ENCODE peak calls at places on chromosomes 6 and 20, in eight cellular contexts. Z is hypothalamus, I is mammary epithelial cell, V is epithelial cell of esophagus, G is mesenchymal stem cell, D is NCI-H2029 treated with DMSO at 0.1 percent for 48 hours, C is astrocyte of the spinal cord, K is NCI-H1105. Q is an unnamed sample.

GRCh38 chr6:14792118-14792955 is 453.5 kb upstream of the JARID2 start:
- DNase-seq in Z (no peak), I (no peak), V (no peak), G (no peak), D (no peak), C (no peak), K (peak), Q (no peak)

GRCh38 chr6:15490242-15491100 is 172.4 kb downstream of the DTNBP1 start:
- DNase-seq in Z (no peak), I (no peak), V (no peak), G (no peak), D (no peak), C (no peak), K (no peak), Q (no peak)

GRCh38 chr20:58308680-58309527 is 611 bp upstream of the RAB22A start:
- DNase-seq in Z (peak), I (peak), V (peak), G (peak), D (no peak), C (peak), K (no peak), Q (peak)

GRCh38 chr20:4026093-4026601 is 10.8 kb upstream of the RNF24 start:
- DNase-seq in Z (no peak), I (peak), V (peak), G (peak), D (no peak), C (peak), K (no peak), Q (peak)

GRCh38 chr20:3409417-3409816 is 1.9 kb upstream of the DNAAF9 start:
- DNase-seq in Z (no peak), I (no peak), V (no peak), G (no peak), D (no peak), C (no peak), K (no peak), Q (no peak)

GRCh38 chr20:39990692-39991091 is 698.3 kb downstream of the MAFB start:
- DNase-seq in Z (no peak), I (no peak), V (no peak), G (no peak), D (no peak), C (no peak), K (no peak), Q (no peak)

GRCh38 chr20:37090357-37090871 is 5.4 kb downstream of the RBL1 start:
- DNase-seq in Z (no peak), I (no peak), V (peak), G (no peak), D (no peak), C (no peak), K (no peak), Q (no peak)

GRCh38 chr6:105824732-105825131 is 261.4 kb upstream of the PRDM1 start:
- DNase-seq in Z (no peak), I (peak), V (no peak), G (no peak), D (no peak), C (peak), K (no peak), Q (no peak)

GRCh38 chr20:7285918-7286556 is 518.6 kb downstream of the BMP2 start:
- DNase-seq in Z (peak), I (peak), V (peak), G (peak), D (peak), C (peak), K (peak), Q (peak)

GRCh38 chr6:44237021-44237812 is 9.7 kb upstream of the HSP90AB1 start:
- DNase-seq in Z (peak), I (peak), V (peak), G (peak), D (peak), C (peak), K (peak), Q (peak)

GRCh38 chr20:64103871-64104666 is 3.3 kb downstream of the NPBWR2 start:
- DNase-seq in Z (no peak), I (no peak), V (no peak), G (no peak), D (no peak), C (no peak), K (no peak), Q (no peak)

GRCh38 chr20:12808006-12808567 is 200.7 kb upstream of the SPTLC3 start:
- DNase-seq in Z (no peak), I (no peak), V (no peak), G (no peak), D (no peak), C (no peak), K (no peak), Q (no peak)

GRCh38 chr6:75719133-75719532 is 29.9 kb upstream of the MYO6 start:
- DNase-seq in Z (no peak), I (no peak), V (no peak), G (no peak), D (no peak), C (no peak), K (no peak), Q (no peak)

GRCh38 chr6:31765559-31765909 is 3.1 kb downstream of the SAPCD1 start:
- DNase-seq in Z (no peak), I (no peak), V (no peak), G (no peak), D (no peak), C (no peak), K (no peak), Q (no peak)

GRCh38 chr6:135546680-135547418 is 49.3 kb upstream of the AHI1 start:
- DNase-seq in Z (no peak), I (no peak), V (no peak), G (no peak), D (no peak), C (no peak), K (no peak), Q (no peak)

GRCh38 chr20:48875914-48876240 is 45.6 kb upstream of the ARFGEF2 start:
- DNase-seq in Z (no peak), I (peak), V (peak), G (no peak), D (no peak), C (no peak), K (no peak), Q (peak)

GRCh38 chr6:46927066-46927465 is 5.3 kb upstream of the ADGRF5 start:
- DNase-seq in Z (no peak), I (peak), V (no peak), G (no peak), D (no peak), C (no peak), K (no peak), Q (peak)

GRCh38 chr6:148251286-148251685 is 91.4 kb upstream of the SASH1 start:
- DNase-seq in Z (no peak), I (peak), V (peak), G (peak), D (no peak), C (peak), K (no peak), Q (peak)

GRCh38 chr6:160420969-160421556 is 72.9 kb downstream of the SLC22A3 start:
- DNase-seq in Z (no peak), I (no peak), V (peak), G (no peak), D (no peak), C (no peak), K (no peak), Q (no peak)

GRCh38 chr20:39986231-39986904 is 702.7 kb downstream of the MAFB start:
- DNase-seq in Z (no peak), I (peak), V (peak), G (peak), D (no peak), C (peak), K (peak), Q (peak)

GRCh38 chr20:44900231-44900854 is 9.5 kb upstream of the PABPC1L start:
- DNase-seq in Z (no peak), I (no peak), V (no peak), G (peak), D (no peak), C (no peak), K (no peak), Q (no peak)

GRCh38 chr6:115441671-115442070 is 619.0 kb downstream of the FRK start:
- DNase-seq in Z (no peak), I (no peak), V (no peak), G (no peak), D (no peak), C (no peak), K (no peak), Q (no peak)

GRCh38 chr6:89836637-89837222 is 7.0 kb downstream of the CASP8AP2 start:
- DNase-seq in Z (no peak), I (no peak), V (peak), G (no peak), D (no peak), C (no peak), K (no peak), Q (no peak)

GRCh38 chr6:25457519-25457918 is 178.3 kb downstream of the CARMIL1 start:
- DNase-seq in Z (no peak), I (no peak), V (no peak), G (no peak), D (no peak), C (no peak), K (no peak), Q (no peak)

GRCh38 chr6:112951829-112952228 is 604.7 kb downstream of the RFPL4B start:
- DNase-seq in Z (no peak), I (no peak), V (peak), G (peak), D (no peak), C (no peak), K (peak), Q (peak)

GRCh38 chr20:60465993-60466682 is 507.9 kb downstream of the CDH26 start:
- DNase-seq in Z (no peak), I (no peak), V (no peak), G (no peak), D (no peak), C (no peak), K (no peak), Q (no peak)

GRCh38 chr6:6843057-6843627 is 254.6 kb downstream of the LY86 start:
- DNase-seq in Z (no peak), I (peak), V (peak), G (peak), D (no peak), C (peak), K (no peak), Q (peak)

GRCh38 chr6:116258520-116258919 is 4.6 kb upstream of the TSPYL4 start:
- DNase-seq in Z (no peak), I (no peak), V (no peak), G (no peak), D (no peak), C (no peak), K (no peak), Q (no peak)

GRCh38 chr20:63404129-63405085 is 43.3 kb upstream of the CHRNA4 start:
- DNase-seq in Z (no peak), I (no peak), V (no peak), G (no peak), D (no peak), C (no peak), K (peak), Q (no peak)